ENCODE peak calls at places on chromosomes 12 and 14, in four cellular contexts. R is HepG2, Q is H1, E is body of pancreas. S is an unnamed sample.

GRCh38 chr14:66099931-66100330 is 386.2 kb upstream of the CCDC196 start:
- DNase-seq in R (no peak), Q (no peak), E (no peak), S (no peak)

GRCh38 chr12:117034691-117035090 is 64.5 kb downstream of the TESC start:
- DNase-seq in R (no peak), Q (no peak), E (peak; percentile 24), S (no peak)

GRCh38 chr14:30995674-30996073 is 29.8 kb upstream of the AP4S1 start:
- DNase-seq in R (no peak), Q (no peak), E (no peak), S (no peak)

GRCh38 chr12:92485356-92486348 is 217.1 kb upstream of the PLEKHG7 start:
- DNase-seq in R (no peak), Q (no peak), E (no peak), S (no peak)

GRCh38 chr14:101131451-101131916 is 228.0 kb upstream of the RTL1 start:
- DNase-seq in R (no peak), Q (peak; percentile 38), E (no peak), S (no peak)

GRCh38 chr12:46555379-46555778 is 182.8 kb upstream of the SLC38A2 start:
- DNase-seq in R (no peak), Q (no peak), E (no peak), S (no peak)

GRCh38 chr14:78405071-78405856 is 235.1 kb downstream of the NRXN3 start:
- DNase-seq in R (no peak), Q (no peak), E (no peak), S (no peak)

GRCh38 chr12:42296503-42297109 is 29.3 kb downstream of the ZCRB1 start:
- DNase-seq in R (peak; percentile 50), Q (peak; percentile 54), E (no peak), S (no peak)

GRCh38 chr14:38578278-38578681 is 322.4 kb upstream of the CLEC14A start:
- DNase-seq in R (no peak), Q (no peak), E (no peak), S (no peak)

GRCh38 chr12:130948136-130948535 is 5.6 kb upstream of the ADGRD1 start:
- DNase-seq in R (no peak), Q (no peak), E (peak; percentile 64), S (no peak)

GRCh38 chr14:52110441-52111086 is 41.7 kb upstream of the NID2 start:
- DNase-seq in R (no peak), Q (no peak), E (no peak), S (no peak)

GRCh38 chr14:33057585-33057984 is 118.9 kb downstream of the NPAS3 start:
- DNase-seq in R (no peak), Q (no peak), E (no peak), S (no peak)

GRCh38 chr14:101654051-101654450 is 92.8 kb downstream of the DIO3 start:
- DNase-seq in R (no peak), Q (no peak), E (no peak), S (no peak)

GRCh38 chr12:92929957-92930356 is 862 bp upstream of the EEA1 start:
- DNase-seq in R (no peak), Q (no peak), E (no peak), S (no peak)

GRCh38 chr14:101123639-101124525 is 220.4 kb upstream of the RTL1 start:
- DNase-seq in R (no peak), Q (peak; percentile 39), E (no peak), S (no peak)

GRCh38 chr14:21498540-21499526 is 12.3 kb downstream of the METTL3 start:
- DNase-seq in R (peak; percentile 77), Q (peak; percentile 43), E (no peak), S (no peak)

GRCh38 chr12:108312885-108313203 is 26.3 kb downstream of the CMKLR1 start:
- DNase-seq in R (peak; percentile 54), Q (no peak), E (peak; percentile 57), S (no peak)

GRCh38 chr14:101761881-101762529 is 496 bp downstream of the PPP2R5C start:
- DNase-seq in R (no peak), Q (no peak), E (peak; percentile 64), S (peak; percentile 20)

GRCh38 chr14:91501348-91501747 is 8.8 kb downstream of the PPP4R3A start:
- DNase-seq in R (no peak), Q (no peak), E (no peak), S (no peak)
- H3K4me1 ChIP-seq in R (peaks cover 62% of the 10 kb centered on the region), Q (no peaks in the 10 kb centered on the region), E (peaks cover 84% of the 10 kb centered on the region), S (peaks cover 94% of the 10 kb centered on the region)

GRCh38 chr14:77181124-77181602 is 435 bp upstream of the TMEM63C start:
- DNase-seq in R (no peak), Q (no peak), E (no peak), S (no peak)

GRCh38 chr14:77185093-77185465 is 3.5 kb downstream of the TMEM63C start:
- DNase-seq in R (no peak), Q (no peak), E (no peak), S (no peak)

GRCh38 chr14:77183896-77184295 is 2.3 kb downstream of the TMEM63C start:
- DNase-seq in R (no peak), Q (no peak), E (no peak), S (no peak)

GRCh38 chr14:77184396-77185092 is 2.9 kb downstream of the TMEM63C start:
- DNase-seq in R (no peak), Q (no peak), E (no peak), S (no peak)

GRCh38 chr14:77181603-77182437 is at the start of gene TMEM63C:
- DNase-seq in R (peak; percentile 29), Q (peak; percentile 92), E (peak; percentile 69), S (no peak)
- TF ChIP-seq POLR2A in R (no peak), Q (no peak), E (no peak), S (no peak)

GRCh38 chr14:59346796-59347510 is 118.2 kb downstream of the GPR135 start:
- DNase-seq in R (no peak), Q (no peak), E (no peak), S (no peak)

GRCh38 chr14:59346329-59346728 is 118.9 kb downstream of the GPR135 start:
- DNase-seq in R (no peak), Q (no peak), E (no peak), S (no peak)

GRCh38 chr14:59347915-59348314 is 117.3 kb downstream of the GPR135 start:
- DNase-seq in R (no peak), Q (no peak), E (no peak), S (no peak)

GRCh38 chr14:59349154-59349772 is 115.9 kb downstream of the GPR135 start:
- DNase-seq in R (no peak), Q (no peak), E (no peak), S (no peak)

DNA sequence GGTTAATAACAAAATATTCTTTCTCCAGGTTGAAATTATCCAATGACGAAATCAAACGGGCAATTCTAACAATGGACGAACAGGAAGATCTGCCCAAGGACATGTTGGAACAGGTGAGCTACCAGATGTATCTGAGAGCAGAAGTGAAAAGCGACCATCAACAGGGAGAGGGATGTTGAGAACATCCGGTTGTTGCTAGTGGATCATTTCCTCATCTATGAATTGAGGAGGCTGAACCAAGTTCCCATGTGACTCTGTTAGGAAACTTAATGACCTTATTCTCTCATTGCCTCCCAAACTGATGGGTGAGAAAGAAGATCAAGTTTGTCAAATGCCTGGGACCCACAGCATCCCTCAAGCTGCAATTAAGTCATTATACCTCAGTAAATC is 117.7 kb downstream of the GPR135 start:
- DNase-seq in R (no peak), Q (no peak), E (no peak), S (no peak)
- H3K4me1 ChIP-seq in R (no peaks in the 10 kb centered on the region), Q (no peaks in the 10 kb centered on the region), E (peaks cover 5% of the 10 kb centered on the region), S (no peaks in the 10 kb centered on the region)

DNA sequence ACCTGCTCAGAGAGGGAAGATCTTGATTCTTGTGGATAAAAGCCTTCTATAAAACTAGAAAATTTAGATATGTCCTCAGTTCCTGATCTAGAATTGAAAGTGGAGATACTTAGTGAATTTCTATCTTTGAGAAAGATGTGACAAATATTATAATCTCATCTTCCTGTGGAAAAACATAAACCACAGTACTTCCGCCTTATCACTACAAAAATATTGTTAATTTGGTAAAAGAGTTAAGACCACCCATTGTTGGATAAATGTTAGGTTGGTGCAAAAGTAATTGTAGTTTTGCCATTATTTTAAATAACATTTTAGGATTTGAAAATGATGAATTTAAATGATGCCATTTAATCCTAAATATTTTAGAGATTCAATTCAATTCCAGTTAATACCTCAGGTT is at the start of gene KLRK1:
- DNase-seq in R (no peak), Q (no peak), E (no peak), S (no peak)
- TF ChIP-seq POLR2A in R (no peak), Q (no peak), E (no peak), S (no peak)

DNA sequence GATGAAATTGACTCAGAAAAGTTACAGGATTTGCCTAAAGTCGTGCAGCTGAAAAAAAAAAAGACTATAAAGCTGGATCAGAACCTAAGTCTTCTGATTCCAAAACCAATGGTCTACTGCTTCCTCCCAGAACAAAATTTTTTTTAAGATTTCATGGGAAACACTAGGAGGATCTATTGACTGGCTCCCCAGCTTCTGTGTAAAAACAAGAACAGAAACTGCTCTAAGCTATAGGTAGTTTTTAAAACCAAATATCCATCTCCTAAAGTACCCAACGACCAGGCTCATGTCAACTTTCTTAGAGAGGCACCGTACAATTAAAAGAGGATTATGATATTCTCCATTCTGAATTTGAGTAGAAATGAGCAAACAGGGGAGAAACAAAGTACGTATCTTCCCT is 9.4 kb downstream of the FMNL3 start:
- DNase-seq in R (no peak), Q (no peak), E (no peak), S (no peak)
- H3K4me1 ChIP-seq in R (no peaks in the 10 kb centered on the region), Q (peaks cover 23% of the 10 kb centered on the region), E (peaks cover 10% of the 10 kb centered on the region), S (peaks cover 35% of the 10 kb centered on the region)

DNA sequence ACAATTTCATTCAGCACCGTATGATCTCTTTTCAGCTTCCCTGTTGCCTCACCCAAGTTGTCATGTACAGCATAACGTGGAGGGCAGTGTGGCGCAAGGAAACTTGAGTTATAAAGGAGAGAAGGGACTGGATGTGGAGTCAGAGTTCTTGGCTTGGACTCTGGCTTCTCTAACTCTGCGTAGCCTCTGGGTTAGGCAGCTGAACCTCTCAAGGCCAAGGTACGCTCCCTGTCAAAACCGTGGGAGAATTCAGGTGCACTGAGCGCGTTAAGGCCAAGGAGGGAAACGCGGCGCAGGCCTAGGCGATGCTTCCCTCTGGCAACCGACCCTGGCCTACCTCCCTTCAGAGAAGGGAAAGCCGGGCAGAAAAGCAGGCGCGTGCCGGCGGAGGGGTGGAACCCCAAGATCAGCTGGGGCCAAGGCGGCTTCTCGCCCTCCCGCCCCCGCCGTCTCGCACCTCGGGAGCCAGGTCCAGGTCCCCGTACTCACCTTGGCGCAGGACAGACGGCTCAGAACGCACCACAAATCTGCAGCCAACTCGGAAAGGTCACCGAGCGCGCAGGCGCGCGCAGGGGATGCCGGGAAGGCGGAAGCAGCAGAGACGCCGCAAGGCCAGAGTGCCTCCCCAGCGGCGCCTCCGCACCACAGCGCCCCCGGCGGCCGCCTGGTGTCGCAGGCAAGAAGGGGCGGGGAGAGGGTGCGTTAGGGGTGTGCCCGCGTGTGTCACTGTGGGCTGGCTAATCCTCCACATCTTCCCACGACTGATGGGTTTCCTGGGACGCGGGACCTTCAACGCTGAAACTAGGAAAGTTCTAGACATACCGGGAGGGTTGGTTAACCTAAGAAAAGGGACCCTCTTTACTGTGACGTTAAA is 7.0 kb upstream of the TDRD9 start:
- DNase-seq in R (peak; percentile 83), Q (peak; percentile 96), E (peak; percentile 93), S (peak; percentile 58)
- TF ChIP-seq POLR2A in R (peak; percentile 73), Q (no peak), E (peak; percentile 51), S (peak; percentile 73)

S was measured in esophagus squamous epithelium.